ENCODE peak calls at places on chromosomes 1 and 21, in nine cellular contexts. T is fibroblast of lung, C is neural progenitor cell, H is MM.1S, J is GM12878, R is endothelial cell of umbilical vein, W is PC-3, I is GM23248, A is PC-9. V is an unnamed sample.

GRCh38 chr1:78690516-78690915 is 40.9 kb downstream of the IFI44 start:
- DNase-seq in T (no peak), C (no peak), H (no peak), J (no peak), R (no peak), W (no peak), I (no peak), A (no peak), V (no peak)

GRCh38 chr1:228453614-228454013 is 33.6 kb upstream of the RNF187 start:
- DNase-seq in T (no peak), C (no peak), H (no peak), J (no peak), R (no peak), W (no peak), I (no peak), A (no peak), V (no peak)

GRCh38 chr1:234262754-234263105 is 110.5 kb upstream of the COA6 start:
- DNase-seq in T (no peak), C (no peak), H (no peak), J (no peak), R (no peak), W (no peak), I (peak), A (no peak), V (no peak)

GRCh38 chr1:172895050-172895460 is 155.7 kb downstream of the TNFSF18 start:
- DNase-seq in T (peak), C (no peak), H (peak), J (no peak), R (peak), W (peak), I (no peak), A (no peak), V (peak)

GRCh38 chr1:184299076-184299790 is 87.6 kb upstream of the C1orf21 start:
- DNase-seq in T (peak), C (no peak), H (no peak), J (no peak), R (peak), W (peak), I (peak), A (no peak), V (no peak)

GRCh38 chr1:197362871-197363270 is 94.8 kb downstream of the CRB1 start:
- DNase-seq in T (no peak), C (no peak), H (no peak), J (no peak), R (no peak), W (no peak), I (no peak), A (no peak), V (no peak)

GRCh38 chr1:28256197-28256827 is 3.0 kb upstream of the SESN2 start:
- DNase-seq in T (no peak), C (no peak), H (no peak), J (no peak), R (no peak), W (no peak), I (no peak), A (no peak), V (no peak)

GRCh38 chr1:151606384-151606783 is 5.5 kb upstream of the SNX27 start:
- DNase-seq in T (no peak), C (no peak), H (no peak), J (no peak), R (no peak), W (peak), I (peak), A (peak), V (no peak)

GRCh38 chr1:2526824-2527552 is 592 bp upstream of the PANK4 start:
- DNase-seq in T (peak), C (no peak), H (no peak), J (peak), R (no peak), W (peak), I (peak), A (peak), V (peak)

GRCh38 chr1:5410652-5411051 is 581.6 kb downstream of the NPHP4 start:
- DNase-seq in T (no peak), C (no peak), H (no peak), J (no peak), R (no peak), W (no peak), I (no peak), A (peak), V (no peak)

GRCh38 chr1:223075834-223076233 is 67.2 kb downstream of the TLR5 start:
- DNase-seq in T (no peak), C (no peak), H (no peak), J (no peak), R (no peak), W (no peak), I (no peak), A (no peak), V (no peak)

GRCh38 chr1:41592451-41593125 is 108.1 kb upstream of the EDN2 start:
- DNase-seq in T (no peak), C (no peak), H (no peak), J (no peak), R (no peak), W (no peak), I (no peak), A (no peak), V (no peak)

GRCh38 chr1:150563340-150564038 is 14.3 kb downstream of the ADAMTSL4 start:
- DNase-seq in T (no peak), C (no peak), H (peak), J (peak), R (peak), W (peak), I (peak), A (no peak), V (no peak)

GRCh38 chr1:225655509-225656258 is 2.8 kb upstream of the ENAH start:
- DNase-seq in T (peak), C (peak), H (peak), J (no peak), R (peak), W (peak), I (peak), A (peak), V (no peak)

GRCh38 chr1:182602945-182603645 is 1.1 kb downstream of the RGS16 start:
- DNase-seq in T (no peak), C (no peak), H (no peak), J (no peak), R (no peak), W (no peak), I (peak), A (no peak), V (peak)

GRCh38 chr1:84377480-84378095 is 20.7 kb upstream of the DNASE2B start:
- DNase-seq in T (peak), C (no peak), H (no peak), J (no peak), R (no peak), W (peak), I (peak), A (no peak), V (no peak)

GRCh38 chr1:146032613-146033219 is 11.2 kb upstream of the HJV start:
- DNase-seq in T (peak), C (peak), H (peak), J (peak), R (peak), W (peak), I (peak), A (no peak), V (no peak)

GRCh38 chr1:175564119-175564518 is 179.3 kb downstream of the TNR start:
- DNase-seq in T (no peak), C (no peak), H (no peak), J (no peak), R (no peak), W (no peak), I (no peak), A (no peak), V (no peak)

GRCh38 chr21:45551316-45551715 is 9.1 kb upstream of the SLC19A1 start:
- DNase-seq in T (peak), C (no peak), H (no peak), J (peak), R (peak), W (peak), I (peak), A (peak), V (no peak)

GRCh38 chr1:99326215-99326949 is 62.1 kb downstream of the PLPPR4 start:
- DNase-seq in T (no peak), C (no peak), H (no peak), J (no peak), R (peak), W (peak), I (no peak), A (no peak), V (no peak)

GRCh38 chr21:38221594-38221993 is 35.2 kb upstream of the KCNJ15 start:
- DNase-seq in T (no peak), C (no peak), H (no peak), J (no peak), R (no peak), W (no peak), I (peak), A (no peak), V (no peak)

GRCh38 chr1:17873007-17873675 is 118.0 kb downstream of the ACTL8 start:
- DNase-seq in T (no peak), C (no peak), H (no peak), J (no peak), R (no peak), W (peak), I (no peak), A (no peak), V (no peak)

GRCh38 chr1:15916417-15916816 is 59.5 kb downstream of the ZBTB17 start:
- DNase-seq in T (peak), C (no peak), H (no peak), J (no peak), R (no peak), W (peak), I (peak), A (no peak), V (no peak)

GRCh38 chr1:236522937-236523703 is 662 bp upstream of the LGALS8 start:
- DNase-seq in T (no peak), C (no peak), H (no peak), J (no peak), R (peak), W (peak), I (peak), A (no peak), V (no peak)

GRCh38 chr1:177937931-177938330 is 31.9 kb downstream of the SEC16B start:
- DNase-seq in T (peak), C (no peak), H (no peak), J (no peak), R (no peak), W (no peak), I (peak), A (no peak), V (no peak)

GRCh38 chr1:173603056-173603591 is at the start of gene SLC9C2:
- DNase-seq in T (peak), C (no peak), H (peak), J (no peak), R (peak), W (no peak), I (no peak), A (no peak), V (no peak)

GRCh38 chr1:60149254-60149653 is 75.7 kb upstream of the C1orf87 start:
- DNase-seq in T (no peak), C (no peak), H (no peak), J (no peak), R (peak), W (no peak), I (no peak), A (no peak), V (no peak)

GRCh38 chr1:34978926-34979325 is 6.2 kb downstream of the TMEM35B start:
- DNase-seq in T (no peak), C (no peak), H (no peak), J (no peak), R (no peak), W (no peak), I (no peak), A (no peak), V (no peak)

GRCh38 chr1:167328762-167329483 is 108.2 kb downstream of the POU2F1 start:
- DNase-seq in T (peak), C (peak), H (peak), J (peak), R (no peak), W (no peak), I (no peak), A (no peak), V (no peak)

GRCh38 chr1:38547346-38547745 is 312.2 kb downstream of the RRAGC start:
- DNase-seq in T (peak), C (no peak), H (no peak), J (no peak), R (no peak), W (no peak), I (no peak), A (no peak), V (no peak)

GRCh38 chr1:24286246-24287010 is 32.7 kb upstream of the GRHL3 start:
- DNase-seq in T (no peak), C (peak), H (no peak), J (no peak), R (no peak), W (peak), I (no peak), A (peak), V (no peak)

GRCh38 chr21:42010507-42011493 is 640 bp upstream of the ZBTB21 start:
- DNase-seq in T (no peak), C (peak), H (peak), J (no peak), R (peak), W (peak), I (peak), A (no peak), V (peak)

GRCh38 chr1:19045898-19046889 is 89.7 kb upstream of the IFFO2 start:
- DNase-seq in T (no peak), C (no peak), H (no peak), J (no peak), R (no peak), W (no peak), I (no peak), A (no peak), V (no peak)
- TF ChIP-seq EZH2 in T (no peak), C (no peak), H (no peak), J (no peak), R (no peak), W (no peak), I (no peak), A (no peak), V (no peak)

DNA sequence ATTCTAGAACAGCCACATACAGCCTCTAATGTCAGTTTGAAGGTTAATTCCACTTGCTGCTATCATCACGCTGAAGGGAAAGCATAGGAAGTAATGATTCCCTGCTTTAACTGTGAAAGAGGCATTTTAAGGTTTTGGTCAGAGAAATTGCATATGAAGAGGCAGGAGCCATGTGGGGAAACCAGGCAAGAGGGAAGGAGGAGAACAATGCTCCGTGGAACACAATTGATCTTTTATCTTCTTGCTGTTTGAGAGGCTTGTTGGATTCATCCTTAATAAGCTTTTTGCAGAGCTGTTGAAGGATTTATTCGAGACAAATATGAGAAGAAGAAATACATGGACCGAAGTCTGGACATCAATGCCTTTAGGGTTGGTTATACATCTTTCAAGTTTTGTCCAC is 35.9 kb downstream of the SMAP2 start:
- DNase-seq in T (no peak), C (no peak), H (no peak), J (no peak), R (no peak), W (no peak), I (no peak), A (no peak), V (no peak)
- H3K4me3 ChIP-seq in T (no peak), C (no peak), H (no peak), J (no peak), R (no peak), W (no peak), I (no peak), A (no peak), V (no peak)

GRCh38 chr21:36701912-36702621 is 3.2 kb downstream of the SIM2 start:
- DNase-seq in T (no peak), C (peak), H (no peak), J (no peak), R (no peak), W (peak), I (no peak), A (peak), V (no peak)
- TF ChIP-seq EZH2 in T (peak), C (peak), H (no peak), J (no peak), R (no peak), W (no peak), I (no peak), A (no peak), V (no peak)

GRCh38 chr1:70207492-70207891 is 2.1 kb upstream of the LRRC40 start:
- DNase-seq in T (no peak), C (no peak), H (no peak), J (no peak), R (no peak), W (no peak), I (no peak), A (no peak), V (no peak)
- H3K4me3 ChIP-seq in T (no peak), C (no peak), H (no peak), J (peak), R (no peak), W (peak), I (peak), A (no peak), V (no peak)

DNA sequence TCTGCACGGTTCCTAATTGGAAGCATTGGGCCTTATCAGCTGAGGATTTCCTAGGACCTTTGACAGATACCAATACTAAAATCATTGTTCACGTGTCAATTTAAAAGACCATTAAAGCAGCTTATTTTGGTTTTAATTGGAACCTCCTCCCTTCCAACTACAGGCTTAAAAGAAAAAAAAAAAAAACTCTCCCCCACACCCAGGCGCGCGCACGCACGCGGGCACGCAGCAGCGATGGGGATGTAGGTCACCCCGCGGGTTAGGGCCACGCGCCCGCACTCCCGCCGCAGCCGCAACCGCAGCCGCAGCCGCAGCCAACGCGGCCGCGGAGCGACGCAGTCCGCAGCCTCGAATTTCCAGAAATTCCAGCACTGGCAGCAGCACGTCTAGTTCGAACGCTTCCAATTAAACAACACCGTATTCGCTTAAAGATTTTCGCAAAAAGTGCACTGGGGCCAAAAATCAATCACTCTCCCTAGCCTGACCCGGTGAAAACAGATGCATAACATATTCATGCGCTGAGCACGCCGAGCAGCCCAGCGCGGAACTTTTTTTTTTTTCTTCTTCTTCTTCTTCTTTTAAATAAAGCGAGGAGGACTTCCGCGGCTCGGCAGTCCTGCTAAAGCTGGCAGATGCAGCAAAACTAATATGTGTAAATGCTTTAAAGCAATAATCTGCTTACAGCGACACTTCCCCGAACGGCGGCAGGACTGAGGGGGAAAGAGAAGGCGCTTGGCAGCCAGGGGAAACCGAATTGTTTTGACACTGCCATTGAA is 13.3 kb upstream of the BARHL2 start:
- DNase-seq in T (peak), C (peak), H (no peak), J (no peak), R (no peak), W (no peak), I (peak), A (no peak), V (no peak)
- TF ChIP-seq EZH2 in T (peak), C (peak), H (no peak), J (no peak), R (peak), W (peak), I (peak), A (no peak), V (no peak)

DNA sequence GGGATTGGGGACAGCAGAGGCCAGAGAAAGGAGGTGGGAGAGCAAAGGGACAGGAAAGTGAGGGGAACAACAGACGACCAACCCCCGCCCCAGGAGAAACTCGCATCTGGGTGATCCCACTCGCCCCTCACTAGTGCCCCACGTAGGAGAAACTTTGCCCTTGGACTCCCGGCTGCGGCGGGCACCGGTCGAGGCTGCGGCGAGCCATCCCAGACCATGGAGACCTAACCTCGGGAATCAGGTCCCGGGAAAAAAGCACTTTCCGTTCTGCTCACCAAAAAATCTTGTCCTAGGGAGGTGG is 2.6 kb downstream of the GFI1 start:
- DNase-seq in T (no peak), C (no peak), H (no peak), J (no peak), R (no peak), W (no peak), I (no peak), A (no peak), V (no peak)
- H3K4me3 ChIP-seq in T (no peak), C (peak), H (peak), J (peak), R (no peak), W (peak), I (no peak), A (peak), V (peak)

DNA sequence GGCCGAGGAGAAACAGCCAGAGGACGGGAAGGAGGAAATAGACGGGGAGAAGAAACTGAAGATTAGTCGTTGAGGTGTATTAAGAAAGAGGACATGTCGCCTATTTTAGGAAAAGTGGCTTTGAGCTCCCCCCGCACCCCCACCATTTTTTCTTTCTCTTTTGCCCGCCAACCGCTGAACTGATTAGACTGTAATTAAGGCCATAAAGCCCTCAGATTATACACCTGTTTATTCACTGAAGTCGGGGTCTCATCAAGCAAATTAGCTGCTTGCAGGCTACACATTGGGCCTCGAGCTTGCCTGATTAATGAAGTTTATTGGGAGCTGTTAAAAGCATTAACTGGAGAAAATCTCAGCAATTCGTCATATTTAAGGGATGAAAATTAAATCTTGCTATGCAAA is 119.4 kb upstream of the RRP15 start:
- DNase-seq in T (peak), C (peak), H (peak), J (no peak), R (peak), W (peak), I (no peak), A (no peak), V (no peak)
- TF ChIP-seq EZH2 in T (no peak), C (no peak), H (no peak), J (peak), R (no peak), W (no peak), I (peak), A (no peak), V (no peak)

DNA sequence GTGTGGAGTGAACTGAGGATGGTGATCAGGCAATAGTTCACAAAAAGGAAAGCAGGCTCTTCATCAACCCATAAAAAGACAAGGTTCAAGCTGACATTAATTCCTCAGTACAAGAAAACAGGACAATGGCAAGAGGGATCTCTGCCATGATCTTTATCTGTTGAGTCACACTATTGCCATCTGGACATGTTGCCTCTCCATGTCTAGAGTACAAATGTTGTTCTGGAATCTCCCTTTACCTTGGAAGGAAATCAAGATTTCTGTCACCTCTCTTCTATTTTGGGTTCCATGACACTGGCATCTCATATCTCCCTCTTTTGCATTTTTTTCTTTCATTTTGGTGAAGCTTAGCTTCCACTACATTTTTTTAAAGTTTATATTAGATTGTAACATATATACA is 329.1 kb downstream of the USP25 start:
- DNase-seq in T (no peak), C (no peak), H (no peak), J (no peak), R (no peak), W (peak), I (peak), A (no peak), V (no peak)
- H3K4me3 ChIP-seq in T (no peak), C (no peak), H (no peak), J (no peak), R (no peak), W (no peak), I (no peak), A (no peak), V (no peak)

GRCh38 chr1:25684216-25684965 is 67.8 kb downstream of the MAN1C1 start:
- DNase-seq in T (no peak), C (no peak), H (no peak), J (no peak), R (no peak), W (no peak), I (peak), A (no peak), V (no peak)

GRCh38 chr1:25685211-25685750 is 68.7 kb downstream of the MAN1C1 start:
- DNase-seq in T (no peak), C (no peak), H (no peak), J (no peak), R (no peak), W (no peak), I (no peak), A (no peak), V (no peak)

GRCh38 chr1:25683731-25684130 is 67.1 kb downstream of the MAN1C1 start:
- DNase-seq in T (no peak), C (no peak), H (no peak), J (no peak), R (no peak), W (peak), I (peak), A (no peak), V (no peak)

GRCh38 chr1:25687221-25688017 is 70.8 kb downstream of the MAN1C1 start:
- DNase-seq in T (no peak), C (no peak), H (no peak), J (no peak), R (no peak), W (no peak), I (no peak), A (no peak), V (no peak)

GRCh38 chr1:25685938-25686665 is 69.5 kb downstream of the MAN1C1 start:
- DNase-seq in T (peak), C (no peak), H (no peak), J (no peak), R (no peak), W (no peak), I (peak), A (no peak), V (no peak)
- TF ChIP-seq EZH2 in T (no peak), C (no peak), H (no peak), J (no peak), R (no peak), W (no peak), I (no peak), A (no peak), V (no peak)